ENCODE peak calls at places on chromosomes 4 and X, in five cellular contexts. I is ovary, M is endodermal cell, E is GM13976, W is fibroblast of pulmonary artery. C is an unnamed sample.

GRCh38 chr4:53015681-53016080 is 153.6 kb downstream of the RASL11B start:
- DNase-seq in I (peak), M (peak), E (no peak), W (peak), C (no peak)

GRCh38 chr4:78662661-78663060 is 111.1 kb downstream of the ANXA3 start:
- DNase-seq in I (no peak), M (no peak), E (no peak), W (no peak), C (no peak)

GRCh38 chrX:111896148-111896547 is 20.2 kb downstream of the TRPC5OS start:
- DNase-seq in I (no peak), M (no peak), E (no peak), W (no peak), C (no peak)

GRCh38 chr4:124530464-124531077 is 182.0 kb downstream of the ANKRD50 start:
- DNase-seq in I (no peak), M (no peak), E (no peak), W (no peak), C (no peak)

GRCh38 chrX:134484039-134484438 is 24.1 kb downstream of the HPRT1 start:
- DNase-seq in I (no peak), M (no peak), E (no peak), W (peak), C (no peak)

GRCh38 chr4:46329118-46329976 is 60.6 kb downstream of the GABRA2 start:
- DNase-seq in I (no peak), M (peak), E (peak), W (peak), C (peak)

GRCh38 chr4:91099666-91100065 is 972.5 kb downstream of the CCSER1 start:
- DNase-seq in I (no peak), M (no peak), E (no peak), W (no peak), C (no peak)

GRCh38 chr4:74608151-74608949 is 163.4 kb downstream of the AREG start:
- DNase-seq in I (no peak), M (no peak), E (no peak), W (peak), C (no peak)

GRCh38 chr4:2411786-2412510 is 6.5 kb downstream of the ZFYVE28 start:
- DNase-seq in I (no peak), M (peak), E (peak), W (no peak), C (peak)

GRCh38 chrX:30971761-30972603 is 82.9 kb upstream of the TAB3 start:
- DNase-seq in I (no peak), M (peak), E (peak), W (peak), C (peak)

GRCh38 chr4:26753642-26754041 is 107.0 kb upstream of the STIM2 start:
- DNase-seq in I (peak), M (no peak), E (no peak), W (peak), C (no peak)

GRCh38 chrX:132631579-132632232 is 142.9 kb upstream of the MBNL3 start:
- DNase-seq in I (no peak), M (no peak), E (peak), W (peak), C (peak)

GRCh38 chrX:132634521-132634920 is 145.7 kb upstream of the MBNL3 start:
- DNase-seq in I (no peak), M (no peak), E (no peak), W (no peak), C (no peak)

GRCh38 chrX:132638313-132638712 is 149.5 kb upstream of the MBNL3 start:
- DNase-seq in I (no peak), M (no peak), E (no peak), W (no peak), C (no peak)

DNA sequence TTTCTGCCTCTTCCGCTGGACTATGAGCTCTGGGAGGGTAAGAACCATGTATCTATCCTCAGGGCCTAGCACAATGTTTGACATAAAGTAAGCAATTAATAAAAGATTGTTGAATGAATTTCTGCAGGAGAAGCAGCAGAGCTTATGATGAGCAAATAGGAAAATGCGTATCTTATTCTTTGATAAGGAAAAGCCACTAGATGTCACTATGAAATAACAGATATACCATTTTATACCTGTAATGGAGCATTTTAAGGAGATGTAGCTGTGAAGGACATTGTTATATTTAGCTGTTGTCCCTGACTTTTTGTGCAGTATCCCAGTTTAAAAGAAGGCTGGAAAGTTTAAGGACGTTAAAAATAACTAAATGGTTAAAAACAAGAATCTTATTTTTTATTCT is 147.2 kb upstream of the MBNL3 start:
- DNase-seq in I (no peak), M (no peak), E (no peak), W (peak), C (no peak)
- TF ChIP-seq CTCF in I (no peak), M (peak), E (no peak), W (no peak), C (peak)

DNA sequence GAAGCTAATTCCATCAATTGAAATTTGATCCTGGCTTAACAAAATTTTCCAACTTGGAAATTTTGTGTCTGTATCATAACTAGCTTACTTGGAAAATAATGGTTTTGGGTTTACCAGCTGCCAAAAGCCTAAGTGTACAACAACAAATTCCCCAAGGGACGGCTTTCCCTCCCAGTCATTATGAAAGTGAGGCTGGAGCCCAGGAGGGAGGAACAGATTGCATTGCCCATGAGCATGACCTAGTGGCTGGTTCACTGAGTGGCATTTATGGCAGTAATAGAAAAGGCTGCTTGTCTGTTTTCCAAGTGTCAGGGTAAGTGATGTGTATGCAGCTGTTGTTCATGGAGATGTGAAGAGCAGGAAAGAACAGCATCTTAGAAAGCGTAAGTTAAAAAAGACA is 70.8 kb upstream of the HHIP start:
- DNase-seq in I (no peak), M (no peak), E (no peak), W (peak), C (no peak)
- TF ChIP-seq CTCF in I (no peak), M (peak), E (no peak), W (peak), C (peak)

DNA sequence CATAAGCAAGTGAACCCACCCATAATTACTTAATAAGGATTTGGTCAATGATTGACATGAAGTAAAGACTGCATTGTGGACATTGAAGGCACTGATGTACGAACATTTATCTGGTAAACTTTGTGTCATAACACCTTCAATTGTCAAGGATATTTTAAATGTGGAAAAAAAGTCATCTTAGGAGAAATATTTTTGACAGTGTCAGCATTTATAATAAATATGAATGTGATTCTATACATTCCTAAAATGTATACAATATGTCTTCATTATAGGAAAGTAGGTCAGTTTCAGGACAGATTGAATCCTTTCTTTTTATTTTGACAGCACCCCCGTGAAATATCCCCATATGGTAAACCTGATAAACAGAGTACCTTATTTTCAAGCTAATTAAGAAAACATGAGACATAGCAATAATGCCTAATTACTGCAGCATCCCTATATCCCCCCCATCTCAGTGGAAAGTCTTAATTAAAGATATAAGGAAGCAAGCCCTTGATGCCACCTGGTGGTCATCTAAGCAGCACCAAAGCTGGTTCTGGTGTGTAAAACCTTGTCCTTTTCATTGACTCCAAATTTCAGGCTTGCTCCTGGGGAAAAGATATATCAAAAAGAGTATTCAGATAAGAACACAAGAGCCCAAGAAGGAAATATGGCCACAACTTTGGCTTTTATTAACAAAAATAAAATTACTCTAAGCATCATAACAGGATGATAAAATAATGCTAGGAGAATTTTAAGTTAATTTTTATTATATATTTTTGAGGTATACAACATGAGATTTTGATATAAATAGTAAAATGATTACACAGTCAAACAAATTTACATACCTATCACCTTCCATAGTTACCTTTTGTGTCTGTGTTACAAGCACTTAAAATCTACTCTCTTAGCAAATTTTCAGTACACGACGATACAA is 379.7 kb downstream of the TLL1 start:
- DNase-seq in I (no peak), M (peak), E (no peak), W (peak), C (no peak)
- TF ChIP-seq CTCF in I (no peak), M (peak), E (peak), W (peak), C (peak)

GRCh38 chr4:110620352-110621327 is 2.2 kb downstream of the PITX2 start:
- DNase-seq in I (no peak), M (peak), E (no peak), W (peak), C (peak)
- TF ChIP-seq CTCF in I (no peak), M (peak), E (no peak), W (no peak), C (no peak)

GRCh38 chrX:131812847-131813825 is 210.0 kb upstream of the STK26 start:
- DNase-seq in I (peak), M (no peak), E (peak), W (no peak), C (peak)
- TF ChIP-seq CTCF in I (peak), M (peak), E (peak), W (no peak), C (peak)

GRCh38 chrX:131816551-131817136 is 206.5 kb upstream of the STK26 start:
- DNase-seq in I (peak), M (no peak), E (peak), W (no peak), C (peak)
- TF ChIP-seq CTCF in I (peak), M (no peak), E (peak), W (no peak), C (peak)

GRCh38 chr4:109978704-109979103 is 66.0 kb downstream of the EGF start:
- DNase-seq in I (no peak), M (no peak), E (no peak), W (no peak), C (no peak)
- TF ChIP-seq CTCF in I (no peak), M (peak), E (no peak), W (peak), C (no peak)

DNA sequence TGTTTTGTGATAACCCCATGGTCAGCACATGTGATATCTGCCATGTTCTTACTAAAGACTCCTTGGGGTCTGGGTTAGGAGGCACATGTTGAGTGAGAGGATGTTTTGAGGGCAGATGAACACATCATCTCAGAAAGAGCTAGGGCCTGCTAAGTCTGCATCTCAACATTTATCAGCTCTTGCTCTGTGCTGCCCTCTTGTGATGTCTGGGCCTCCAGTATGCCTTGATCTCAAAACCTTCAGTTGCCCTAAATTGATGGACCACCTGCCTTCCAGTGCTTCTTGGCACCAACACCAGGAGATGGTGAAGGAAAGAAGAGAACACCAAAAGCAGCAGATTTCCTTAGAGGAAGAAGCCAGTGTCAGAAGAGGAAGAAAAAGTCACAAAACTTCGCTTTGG is 22.5 kb downstream of the MID1 start:
- DNase-seq in I (no peak), M (peak), E (peak), W (peak), C (no peak)
- TF ChIP-seq CTCF in I (no peak), M (peak), E (peak), W (peak), C (peak)

C was measured in GM13977.